ENCODE peak calls at places on chromosomes 6 and 20, in nine cellular contexts. S is left cardiac atrium, O is left lobe of liver, G is progenitor cell of endocrine pancreas, K is NCI-H460, J is nephron progenitor cell, V is MCF 10A, C is Caco-2, W is GM12878. E is an unnamed sample.

GRCh38 chr20:13839421-13840092 is 54.7 kb downstream of the NDUFAF5 start:
- DNase-seq in O (no peak), K (no peak), W (no peak), S (no peak), G (no peak), V (peak), C (no peak), J (no peak), E (no peak)

GRCh38 chr6:71967436-71967835 is 81.1 kb downstream of the RIMS1 start:
- DNase-seq in G (no peak), V (peak), O (no peak), J (no peak), W (no peak), C (no peak), K (no peak), S (no peak), E (no peak)

GRCh38 chr6:108795814-108796213 is 52.4 kb upstream of the ARMC2 start:
- DNase-seq in G (no peak), J (no peak), K (no peak), W (no peak), C (no peak), S (no peak), O (no peak), V (no peak), E (no peak)

GRCh38 chr6:144327081-144327480 is 41.9 kb downstream of the UTRN start:
- DNase-seq in G (no peak), K (no peak), C (no peak), V (no peak), J (no peak), O (no peak), S (no peak), W (no peak), E (no peak)

GRCh38 chr6:20312581-20312980 is 89.1 kb upstream of the E2F3 start:
- DNase-seq in O (no peak), C (no peak), G (no peak), K (no peak), V (no peak), W (no peak), J (no peak), S (no peak), E (no peak)

GRCh38 chr6:131602913-131603312 is 25.1 kb downstream of the MED23 start:
- DNase-seq in C (no peak), V (peak), G (no peak), S (no peak), J (no peak), W (no peak), K (no peak), O (no peak), E (no peak)

GRCh38 chr6:119966484-119966883 is 616.9 kb upstream of the MAN1A1 start:
- DNase-seq in W (no peak), V (peak), C (no peak), J (no peak), G (no peak), K (no peak), S (no peak), O (no peak), E (no peak)

GRCh38 chr6:11500008-11500407 is 37.5 kb upstream of the TMEM170B start:
- DNase-seq in S (no peak), K (peak), J (no peak), C (no peak), V (peak), W (no peak), O (no peak), G (no peak), E (no peak)

GRCh38 chr6:1962201-1962600 is 283.2 kb downstream of the GMDS start:
- DNase-seq in W (no peak), C (no peak), G (no peak), S (no peak), O (no peak), K (no peak), J (no peak), V (no peak), E (no peak)

GRCh38 chr6:12009180-12009748 is 2.8 kb upstream of the HIVEP1 start:
- DNase-seq in G (no peak), W (no peak), S (no peak), K (no peak), J (no peak), O (no peak), V (no peak), C (no peak), E (no peak)

E was measured in NCI-H1930.